ENCODE peak calls at places on chromosome 10, in seven cellular contexts. J is dorsolateral prefrontal cortex, P is Peyer's patch, X is heart right ventricle, S is BE2C, L is fibroblast of mammary gland, K is HFF-Myc. H is an unnamed sample.

GRCh38 chr10:117886766-117887165 is 160.0 kb downstream of the RAB11FIP2 start:
- DNase-seq in J (no peak), P (no peak), X (no peak), S (no peak), L (no peak), K (no peak), H (no peak)

GRCh38 chr10:101453318-101453717 is 99.4 kb downstream of the BTRC start:
- DNase-seq in J (no peak), P (no peak), X (no peak), S (no peak), L (peak), K (no peak), H (no peak)

GRCh38 chr10:91088300-91089140 is 131.9 kb upstream of the PCGF5 start:
- DNase-seq in J (no peak), P (no peak), X (no peak), S (no peak), L (peak), K (no peak), H (no peak)

GRCh38 chr10:83545901-83546391 is 593.4 kb upstream of the GHITM start:
- DNase-seq in J (no peak), P (no peak), X (peak), S (peak), L (no peak), K (no peak), H (no peak)

GRCh38 chr10:9294132-9294663 is 1239.7 kb downstream of the GATA3 start:
- DNase-seq in J (no peak), P (no peak), X (no peak), S (no peak), L (no peak), K (no peak), H (no peak)

GRCh38 chr10:45308707-45309106 is 6.7 kb downstream of the OR13A1 start:
- DNase-seq in J (no peak), P (no peak), X (no peak), S (no peak), L (no peak), K (no peak), H (no peak)

GRCh38 chr10:21015838-21016237 is 118.7 kb upstream of the NEBL start:
- DNase-seq in J (no peak), P (no peak), X (no peak), S (no peak), L (no peak), K (no peak), H (no peak)

GRCh38 chr10:13629116-13629515 is 42.4 kb downstream of the PRPF18 start:
- DNase-seq in J (no peak), P (no peak), X (no peak), S (no peak), L (no peak), K (no peak), H (no peak)

GRCh38 chr10:21675157-21675796 is 141.2 kb downstream of the MLLT10 start:
- DNase-seq in J (no peak), P (peak), X (no peak), S (peak), L (peak), K (no peak), H (no peak)

GRCh38 chr10:82278401-82279182 is 403.6 kb downstream of the NRG3 start:
- DNase-seq in J (no peak), P (no peak), X (no peak), S (no peak), L (no peak), K (no peak), H (no peak)

GRCh38 chr10:77305650-77306632 is 331.7 kb downstream of the KCNMA1 start:
- DNase-seq in J (no peak), P (no peak), X (no peak), S (no peak), L (peak), K (no peak), H (no peak)

GRCh38 chr10:15436696-15437095 is 65.6 kb upstream of the FAM171A1 start:
- DNase-seq in J (no peak), P (no peak), X (no peak), S (no peak), L (peak), K (no peak), H (no peak)

GRCh38 chr10:124693396-124693795 is 50.8 kb downstream of the FAM53B start:
- DNase-seq in J (no peak), P (no peak), X (peak), S (no peak), L (no peak), K (no peak), H (no peak)

GRCh38 chr10:132257271-132257670 is 50.5 kb downstream of the STK32C start:
- DNase-seq in J (no peak), P (no peak), X (no peak), S (no peak), L (peak), K (peak), H (no peak)

GRCh38 chr10:45420453-45421192 is 46.6 kb downstream of the ALOX5 start:
- DNase-seq in J (peak), P (peak), X (peak), S (no peak), L (peak), K (peak), H (no peak)

GRCh38 chr10:14601872-14602725 is 172.6 kb downstream of the FAM107B start:
- DNase-seq in J (no peak), P (peak), X (no peak), S (peak), L (peak), K (no peak), H (no peak)

GRCh38 chr10:114389429-114389828 is 14.9 kb downstream of the AFAP1L2 start:
- DNase-seq in J (no peak), P (no peak), X (no peak), S (no peak), L (peak), K (no peak), H (no peak)

GRCh38 chr10:88254091-88254490 is 329.0 kb downstream of the RNLS start:
- DNase-seq in J (no peak), P (no peak), X (no peak), S (peak), L (peak), K (peak), H (no peak)

GRCh38 chr10:128063736-128064614 is 62.2 kb downstream of the MKI67 start:
- DNase-seq in J (peak), P (peak), X (no peak), S (no peak), L (no peak), K (no peak), H (no peak)

GRCh38 chr10:80154978-80155695 is 22.6 kb downstream of the PLAC9 start:
- DNase-seq in J (peak), P (no peak), X (no peak), S (no peak), L (peak), K (no peak), H (no peak)

GRCh38 chr10:122225324-122225723 is 45.8 kb upstream of the BTBD16 start:
- DNase-seq in J (no peak), P (no peak), X (no peak), S (no peak), L (no peak), K (no peak), H (no peak)

GRCh38 chr10:122221958-122222357 is 49.1 kb upstream of the BTBD16 start:
- DNase-seq in J (no peak), P (no peak), X (no peak), S (no peak), L (no peak), K (no peak), H (no peak)

GRCh38 chr10:122222638-122223037 is 48.5 kb upstream of the BTBD16 start:
- DNase-seq in J (no peak), P (no peak), X (no peak), S (no peak), L (no peak), K (no peak), H (no peak)

GRCh38 chr10:122220736-122221135 is 50.4 kb upstream of the BTBD16 start:
- DNase-seq in J (no peak), P (no peak), X (no peak), S (no peak), L (no peak), K (no peak), H (no peak)

GRCh38 chr10:122224159-122224558 is 46.9 kb upstream of the BTBD16 start:
- DNase-seq in J (no peak), P (no peak), X (no peak), S (no peak), L (no peak), K (no peak), H (no peak)
- TF ChIP-seq CTCF in J (no peak), P (no peak), X (no peak), S (no peak), L (no peak), K (no peak), H (no peak)

DNA sequence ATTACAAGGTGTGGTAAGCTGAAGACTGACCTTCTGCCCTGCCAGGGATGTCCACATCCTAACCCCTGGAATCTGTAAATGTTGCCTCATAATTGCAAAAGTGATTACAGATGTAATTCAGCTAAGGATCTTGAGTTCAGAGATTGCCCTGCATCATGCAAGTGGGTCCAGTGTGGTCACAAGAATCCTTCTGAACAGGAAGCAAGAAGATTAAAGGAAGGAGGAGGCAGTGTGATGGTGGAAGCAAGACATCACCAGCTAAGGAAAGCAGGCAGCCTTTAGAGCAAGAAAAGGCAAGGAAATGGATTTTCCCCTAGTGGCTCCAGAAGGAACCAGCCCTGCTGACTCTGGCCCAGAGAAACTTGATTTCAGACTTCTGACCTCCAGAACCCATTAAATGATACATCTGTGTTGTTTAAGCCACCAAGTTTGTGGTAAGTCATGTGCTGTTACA is 78.1 kb downstream of the USP6NL start:
- DNase-seq in J (no peak), P (no peak), X (no peak), S (no peak), L (peak), K (peak), H (no peak)
- TF ChIP-seq CTCF in J (no peak), P (peak), X (peak), S (peak), L (peak), K (peak), H (peak)

DNA sequence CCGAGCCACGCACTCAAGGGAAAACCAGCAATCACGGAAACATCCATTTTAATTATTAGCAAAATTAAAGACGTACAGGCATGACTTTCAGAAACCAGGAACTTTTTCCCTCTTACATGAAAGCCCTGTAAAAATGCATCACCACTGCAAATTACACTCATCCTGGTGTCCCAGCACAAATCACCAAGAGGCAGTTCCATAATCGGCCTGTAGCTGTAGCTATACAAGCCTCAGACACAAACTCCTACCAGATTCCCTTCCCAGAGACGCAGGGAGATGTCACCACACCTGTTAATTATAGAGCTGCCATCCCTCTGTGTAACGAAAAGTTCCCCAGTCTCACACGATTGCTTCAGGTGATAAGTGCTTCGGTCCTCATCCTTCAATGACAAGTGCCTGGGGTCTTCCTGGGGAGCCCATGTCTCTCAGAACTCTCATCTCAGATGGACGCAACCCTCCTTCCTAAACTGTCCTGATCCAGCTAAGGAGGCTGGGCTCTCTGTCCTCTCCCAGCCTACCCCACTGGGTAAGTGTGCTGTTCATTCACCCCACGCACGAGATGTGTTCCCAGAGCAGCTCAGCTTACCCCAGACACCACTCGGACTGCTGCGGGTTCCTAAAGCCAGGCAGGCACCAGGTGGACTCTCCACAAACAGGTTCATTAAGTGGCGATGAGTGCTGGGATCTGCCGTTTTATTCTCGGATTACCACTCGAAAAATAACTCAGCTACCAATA is 5.9 kb downstream of the FGFR2 start:
- DNase-seq in J (no peak), P (no peak), X (no peak), S (no peak), L (no peak), K (no peak), H (no peak)
- TF ChIP-seq CTCF in J (peak), P (no peak), X (no peak), S (peak), L (no peak), K (no peak), H (no peak)

GRCh38 chr10:69757206-69757552 is 44.5 kb upstream of the COL13A1 start:
- DNase-seq in J (no peak), P (no peak), X (no peak), S (no peak), L (no peak), K (no peak), H (no peak)
- TF ChIP-seq CTCF in J (no peak), P (no peak), X (no peak), S (no peak), L (no peak), K (no peak), H (no peak)

DNA sequence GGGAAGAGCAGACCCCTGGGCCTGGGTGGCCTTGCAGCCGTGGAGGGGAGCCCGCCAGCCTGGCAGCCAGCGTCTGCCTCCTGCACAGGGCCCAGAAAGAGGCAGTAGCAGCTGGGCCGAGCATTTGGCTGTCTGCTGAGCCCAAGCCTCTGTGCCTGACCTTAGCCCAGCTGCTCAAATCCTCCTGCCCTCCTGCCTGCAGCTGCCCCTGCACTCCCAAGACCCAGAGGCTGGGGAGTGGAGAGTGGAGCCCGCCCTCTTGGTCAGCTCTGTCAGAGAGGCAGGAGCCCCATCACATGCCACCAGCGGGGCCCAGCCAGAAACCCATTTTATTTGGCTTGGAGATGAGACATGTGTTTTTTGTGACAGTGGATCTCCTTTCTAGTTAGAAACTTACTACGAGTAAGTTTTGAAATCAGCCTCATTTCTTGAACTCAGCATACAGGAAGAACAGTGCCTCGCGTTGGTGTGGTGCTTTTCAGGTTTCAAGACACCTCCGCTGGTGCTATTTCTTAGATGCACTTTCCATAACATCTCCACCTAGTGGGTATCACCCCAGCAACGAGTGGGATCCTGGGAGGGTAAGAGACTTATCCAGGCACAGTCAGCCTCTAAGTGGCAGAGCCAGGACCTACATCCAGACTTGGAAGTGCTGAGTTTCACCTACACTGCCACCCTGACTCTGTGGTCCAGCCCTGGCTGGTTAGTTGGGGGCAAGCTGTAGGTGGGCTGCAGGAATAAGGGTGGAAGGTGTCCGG is 477.1 kb downstream of the RPS24 start:
- DNase-seq in J (no peak), P (no peak), X (peak), S (peak), L (no peak), K (no peak), H (peak)
- TF ChIP-seq CTCF in J (no peak), P (no peak), X (no peak), S (peak), L (no peak), K (no peak), H (no peak)